ENCODE peak calls at places on chromosomes 5 and 9, in six cellular contexts. S, L, X, B, R and D are unnamed samples.

GRCh38 chr9:109975574-109976327 is 195.8 kb downstream of the PALM2AKAP2 start:
- DNase-seq in S (peak; percentile 84), L (no peak), X (no peak), B (no peak), R (no peak), D (no peak)

GRCh38 chr9:120376101-120376500 is 203.9 kb downstream of the CDK5RAP2 start:
- DNase-seq in S (no peak), L (no peak), X (no peak), B (no peak), R (no peak), D (no peak)

GRCh38 chr9:82512724-82513123 is 524.2 kb downstream of the SPATA31D1 start:
- DNase-seq in S (no peak), L (no peak), X (no peak), B (no peak), R (no peak), D (no peak)

GRCh38 chr9:96064838-96065481 is 189.5 kb downstream of the ERCC6L2 start:
- DNase-seq in S (no peak), L (no peak), X (no peak), B (no peak), R (no peak), D (no peak)

GRCh38 chr9:36970007-36970888 is 63.8 kb downstream of the PAX5 start:
- DNase-seq in S (no peak), L (no peak), X (no peak), B (peak; percentile 18), R (no peak), D (no peak)

GRCh38 chr5:1793966-1794895 is 5.4 kb downstream of the MRPL36 start:
- DNase-seq in S (peak; percentile 85), L (no peak), X (no peak), B (no peak), R (no peak), D (no peak)

GRCh38 chr5:56344594-56344993 is 111.5 kb upstream of the ANKRD55 start:
- DNase-seq in S (no peak), L (no peak), X (no peak), B (no peak), R (no peak), D (no peak)

GRCh38 chr5:14305045-14305444 is 161.9 kb downstream of the TRIO start:
- DNase-seq in S (peak; percentile 94), L (no peak), X (no peak), B (no peak), R (no peak), D (no peak)

GRCh38 chr9:77018058-77019009 is 1.1 kb upstream of the FOXB2 start:
- DNase-seq in S (no peak), L (peak; percentile 68), X (no peak), B (no peak), R (no peak), D (no peak)

GRCh38 chr5:2867373-2867933 is 116.0 kb upstream of the IRX2 start:
- DNase-seq in S (no peak), L (no peak), X (no peak), B (no peak), R (no peak), D (no peak)

GRCh38 chr9:13688990-13689600 is 409.6 kb upstream of the MPDZ start:
- DNase-seq in S (peak; percentile 57), L (no peak), X (no peak), B (no peak), R (no peak), D (no peak)

GRCh38 chr5:74903165-74903787 is 37.1 kb upstream of the FAM169A start:
- DNase-seq in S (no peak), L (no peak), X (peak; percentile 64), B (peak; percentile 81), R (no peak), D (no peak)

GRCh38 chr9:89048611-89049010 is 57.3 kb downstream of the S1PR3 start:
- DNase-seq in S (no peak), L (no peak), X (no peak), B (no peak), R (no peak), D (no peak)

GRCh38 chr9:121842612-121842978 is 191.2 kb downstream of the DAB2IP start:
- DNase-seq in S (no peak), L (no peak), X (no peak), B (no peak), R (no peak), D (no peak)

DNA sequence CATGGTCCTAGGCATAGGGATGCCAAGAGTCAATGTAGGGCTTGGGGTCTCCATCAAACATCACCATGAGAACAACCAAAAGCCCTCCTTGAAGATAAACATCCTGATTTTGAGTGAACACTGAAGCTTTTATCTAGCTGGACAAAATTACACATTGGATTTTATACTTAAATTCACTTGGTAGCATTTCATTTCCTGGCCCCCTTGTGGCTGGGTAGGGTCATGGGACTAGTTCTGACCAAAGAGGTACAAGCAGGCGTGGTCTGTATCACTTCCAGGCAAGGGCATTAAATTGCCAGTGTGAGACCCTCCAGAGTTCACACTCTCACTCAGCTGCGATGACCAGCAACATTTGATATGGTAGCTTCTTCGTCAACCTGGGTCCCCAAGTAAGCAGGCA is 320.3 kb downstream of the ACTL7B start:
- DNase-seq in S (peak; percentile 20), L (no peak), X (no peak), B (no peak), R (no peak), D (no peak)
- TF ChIP-seq CTCF in S (peak; percentile 41), L (peak; percentile 64), X (no peak), B (peak; percentile 52), R (no peak), D (peak; percentile 35)

DNA sequence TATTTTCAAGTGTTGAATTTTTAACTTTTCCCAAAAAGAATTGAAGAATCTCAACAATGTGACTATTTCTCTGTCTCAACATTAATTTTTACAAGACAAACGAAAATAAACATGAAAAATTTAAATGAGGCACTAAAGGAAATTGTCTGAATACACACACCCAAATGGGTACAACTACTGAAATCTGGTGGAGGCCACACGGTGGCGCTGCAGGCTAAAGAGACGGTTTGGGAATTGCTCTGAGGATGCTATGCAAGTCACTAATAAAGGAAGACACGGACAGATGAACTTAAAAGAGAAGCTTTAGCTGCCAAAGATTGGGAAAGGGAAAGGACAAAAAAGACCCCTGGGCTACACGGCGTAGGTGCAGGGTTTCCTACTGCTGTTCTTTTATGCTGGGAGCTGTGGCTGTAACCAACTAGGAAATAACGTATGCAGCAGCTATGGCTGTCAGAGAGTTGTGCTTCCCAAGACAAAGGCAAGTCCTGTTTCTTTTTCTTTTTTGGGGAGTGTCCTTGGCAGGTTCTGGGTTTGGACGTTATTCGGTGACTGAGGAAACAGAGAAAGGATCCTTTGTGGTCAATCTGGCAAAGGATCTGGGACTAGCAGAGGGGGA is at the start of gene PCDHB10:
- DNase-seq in S (peak; percentile 8), L (no peak), X (no peak), B (no peak), R (no peak), D (no peak)
- TF ChIP-seq CTCF in S (peak; percentile 28), L (peak; percentile 28), X (no peak), B (peak; percentile 26), R (no peak), D (peak; percentile 44)

GRCh38 chr5:115375922-115376321 is 79.5 kb upstream of the CCDC112 start:
- DNase-seq in S (peak; percentile 92), L (no peak), X (peak; percentile 44), B (peak; percentile 88), R (no peak), D (peak; percentile 43)

GRCh38 chr5:115374057-115374775 is 77.8 kb upstream of the CCDC112 start:
- DNase-seq in S (no peak), L (no peak), X (peak; percentile 37), B (no peak), R (no peak), D (no peak)

GRCh38 chr5:115379622-115380344 is 83.3 kb upstream of the CCDC112 start:
- DNase-seq in S (no peak), L (no peak), X (peak; percentile 79), B (no peak), R (no peak), D (no peak)

GRCh38 chr5:115378754-115379153 is 82.3 kb upstream of the CCDC112 start:
- DNase-seq in S (no peak), L (no peak), X (no peak), B (no peak), R (no peak), D (no peak)

GRCh38 chr5:115377468-115378217 is 81.2 kb upstream of the CCDC112 start:
- DNase-seq in S (peak; percentile 89), L (no peak), X (no peak), B (no peak), R (no peak), D (no peak)
- TF ChIP-seq CTCF in S (peak; percentile 45), L (no peak), X (no peak), B (peak; percentile 31), R (no peak), D (peak; percentile 53)

DNA sequence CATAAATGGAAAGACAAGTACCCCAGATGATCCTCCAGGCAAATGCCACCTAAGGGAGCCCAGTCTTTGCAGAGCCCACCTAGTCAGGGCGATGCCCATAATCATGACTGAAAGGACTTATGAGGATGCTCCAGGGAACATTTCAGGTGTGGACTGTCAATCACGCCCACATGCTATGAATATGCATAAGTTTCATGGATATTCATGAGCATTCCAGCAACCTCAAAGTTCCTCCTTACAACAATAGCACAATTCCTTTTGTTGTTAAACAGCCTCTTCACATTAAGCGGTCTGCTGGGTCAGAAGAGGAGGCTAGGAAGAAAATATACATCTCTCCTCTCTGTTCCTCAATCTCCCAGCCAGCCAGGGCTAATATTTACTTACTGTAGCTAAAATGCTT is 161.6 kb downstream of the C5orf15 start:
- DNase-seq in S (no peak), L (no peak), X (no peak), B (no peak), R (no peak), D (no peak)
- TF ChIP-seq CTCF in S (no peak), L (no peak), X (no peak), B (no peak), R (no peak), D (no peak)

GRCh38 chr9:105447814-105448812 is at the start of gene FSD1L:
- DNase-seq in S (peak; percentile 90), L (peak; percentile 90), X (peak; percentile 95), B (peak; percentile 94), R (peak; percentile 97), D (peak; percentile 95)
- TF ChIP-seq CTCF in S (no peak), L (no peak), X (no peak), B (peak; percentile 16), R (no peak), D (peak; percentile 31)

DNA sequence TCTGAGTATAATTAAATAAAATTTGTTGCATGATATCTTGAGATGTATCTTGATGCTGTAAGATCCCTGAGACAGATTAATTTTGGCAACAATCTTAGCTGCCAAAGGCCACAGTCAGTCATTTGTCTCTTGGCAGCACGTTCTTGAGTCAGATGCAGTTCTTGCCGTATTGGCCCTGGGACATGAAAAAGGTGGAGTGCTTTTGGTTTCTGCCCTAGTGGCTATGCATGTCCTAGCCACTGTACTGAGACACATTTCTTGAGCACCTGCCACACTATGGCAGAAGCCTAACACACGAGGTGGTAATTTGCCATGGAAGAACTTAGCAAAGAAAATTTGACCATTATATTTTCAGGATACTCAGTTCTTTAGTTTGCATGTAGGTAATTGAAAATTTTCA is 45.0 kb upstream of the PHF2 start:
- DNase-seq in S (no peak), L (no peak), X (no peak), B (no peak), R (no peak), D (no peak)
- TF ChIP-seq CTCF in S (no peak), L (no peak), X (no peak), B (no peak), R (no peak), D (peak; percentile 11)

GRCh38 chr5:35647712-35648111 is 30.0 kb downstream of the SPEF2 start:
- DNase-seq in S (no peak), L (no peak), X (no peak), B (no peak), R (no peak), D (no peak)
- TF ChIP-seq CTCF in S (no peak), L (no peak), X (no peak), B (no peak), R (no peak), D (no peak)

GRCh38 chr9:3751125-3751758 is 225.4 kb upstream of the RFX3 start:
- DNase-seq in S (peak; percentile 20), L (no peak), X (peak; percentile 13), B (no peak), R (no peak), D (no peak)
- TF ChIP-seq CTCF in S (no peak), L (no peak), X (no peak), B (no peak), R (no peak), D (no peak)